ENCODE peak calls at places on chromosomes 16 and 17, in seven cellular contexts. M is effector memory CD4-positive, alpha-beta T cell; S is heart right ventricle; K is pancreas; V is tibial artery; T is mammary epithelial cell; E is naive thymus-derived CD4-positive, alpha-beta T cell. R is an unnamed sample.

GRCh38 chr17:69246726-69247375 is 18.2 kb upstream of the ABCA10 start:
- DNase-seq in M (no peak), S (no peak), K (no peak), V (no peak), T (peak; percentile 24), E (no peak), R (no peak)

GRCh38 chr16:78368121-78369102 is 269.0 kb downstream of the WWOX start:
- DNase-seq in M (no peak), S (no peak), K (no peak), V (no peak), T (no peak), E (no peak), R (no peak)

GRCh38 chr16:17083628-17084027 is 387.1 kb downstream of the XYLT1 start:
- DNase-seq in M (no peak), S (no peak), K (no peak), V (no peak), T (no peak), E (no peak), R (no peak)

GRCh38 chr17:8487130-8487645 is 51.5 kb downstream of the NDEL1 start:
- DNase-seq in M (no peak), S (no peak), K (no peak), V (no peak), T (no peak), E (no peak), R (no peak)

GRCh38 chr17:50184611-50185398 is 16.6 kb downstream of the COL1A1 start:
- DNase-seq in M (no peak), S (no peak), K (no peak), V (peak; percentile 95), T (peak; percentile 55), E (no peak), R (peak; percentile 49)

GRCh38 chr17:28038802-28039600 is 3.5 kb upstream of the NLK start:
- DNase-seq in M (no peak), S (no peak), K (no peak), V (no peak), T (no peak), E (no peak), R (no peak)

GRCh38 chr16:48818257-48818656 is 208.3 kb upstream of the N4BP1 start:
- DNase-seq in M (no peak), S (no peak), K (no peak), V (no peak), T (no peak), E (no peak), R (no peak)

GRCh38 chr16:14011846-14012245 is 59.3 kb upstream of the MRTFB start:
- DNase-seq in M (no peak), S (no peak), K (peak; percentile 18), V (no peak), T (no peak), E (no peak), R (no peak)

GRCh38 chr16:29680180-29680598 is 1.2 kb downstream of the QPRT start:
- DNase-seq in M (no peak), S (no peak), K (no peak), V (no peak), T (no peak), E (no peak), R (peak; percentile 66)

GRCh38 chr17:32859857-32860525 is 16.9 kb downstream of the MYO1D start:
- DNase-seq in M (no peak), S (no peak), K (no peak), V (no peak), T (peak; percentile 28), E (no peak), R (no peak)

GRCh38 chr16:87824991-87825841 is 44.1 kb downstream of the SLC7A5 start:
- DNase-seq in M (no peak), S (no peak), K (no peak), V (no peak), T (no peak), E (no peak), R (no peak)

GRCh38 chr17:45120558-45120957 is 11.8 kb downstream of the PLCD3 start:
- DNase-seq in M (no peak), S (no peak), K (no peak), V (no peak), T (no peak), E (no peak), R (no peak)

GRCh38 chr17:45123930-45124796 is 8.2 kb downstream of the PLCD3 start:
- DNase-seq in M (no peak), S (peak; percentile 48), K (no peak), V (peak; percentile 84), T (peak; percentile 79), E (no peak), R (peak; percentile 87)

GRCh38 chr17:45125509-45125908 is 6.8 kb downstream of the PLCD3 start:
- DNase-seq in M (no peak), S (no peak), K (no peak), V (no peak), T (no peak), E (no peak), R (no peak)

GRCh38 chr17:45121055-45121454 is 11.3 kb downstream of the PLCD3 start:
- DNase-seq in M (no peak), S (no peak), K (no peak), V (no peak), T (no peak), E (no peak), R (no peak)

DNA sequence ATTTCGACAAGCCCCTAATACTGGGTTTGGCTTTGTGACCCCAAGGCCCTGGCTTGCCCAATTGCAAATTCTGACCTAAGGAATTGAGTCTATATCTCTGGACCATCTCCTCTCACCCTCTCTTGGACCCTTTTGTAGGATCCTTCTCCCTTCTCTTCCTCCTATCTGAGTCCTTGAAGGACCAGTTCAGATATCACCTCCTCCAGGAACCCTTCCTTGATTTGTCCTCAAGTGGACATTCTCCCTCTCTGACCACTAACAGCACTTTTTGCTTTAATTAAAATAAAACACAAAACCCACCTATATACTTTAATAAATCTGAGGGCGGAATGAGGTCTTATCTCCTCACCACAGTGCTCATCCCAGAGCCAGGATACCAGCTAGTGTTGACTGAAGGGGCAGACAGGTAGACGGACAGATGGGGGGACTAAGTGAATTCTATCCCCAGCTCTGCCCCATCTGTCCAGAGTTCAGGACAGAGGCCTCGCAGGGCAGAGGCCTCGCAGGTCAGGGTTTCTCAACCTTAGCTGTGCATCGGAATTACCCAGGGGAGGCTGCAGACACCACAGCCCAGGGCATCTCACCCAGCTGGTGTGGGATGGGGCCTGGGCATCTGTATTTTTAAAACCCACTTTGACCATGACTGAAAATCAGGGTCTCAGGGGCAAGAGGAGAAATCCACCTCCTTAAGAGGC is 9.1 kb downstream of the PLCD3 start:
- DNase-seq in M (no peak), S (no peak), K (no peak), V (no peak), T (no peak), E (no peak), R (no peak)
- H3K4me1 ChIP-seq in M (no peaks in the 10 kb centered on the region), S (peaks cover 47% of the 10 kb centered on the region), K (no peaks in the 10 kb centered on the region), V (peaks cover 39% of the 10 kb centered on the region), T (peaks cover 42% of the 10 kb centered on the region), E (no peaks in the 10 kb centered on the region), R (peaks cover 43% of the 10 kb centered on the region)

DNA sequence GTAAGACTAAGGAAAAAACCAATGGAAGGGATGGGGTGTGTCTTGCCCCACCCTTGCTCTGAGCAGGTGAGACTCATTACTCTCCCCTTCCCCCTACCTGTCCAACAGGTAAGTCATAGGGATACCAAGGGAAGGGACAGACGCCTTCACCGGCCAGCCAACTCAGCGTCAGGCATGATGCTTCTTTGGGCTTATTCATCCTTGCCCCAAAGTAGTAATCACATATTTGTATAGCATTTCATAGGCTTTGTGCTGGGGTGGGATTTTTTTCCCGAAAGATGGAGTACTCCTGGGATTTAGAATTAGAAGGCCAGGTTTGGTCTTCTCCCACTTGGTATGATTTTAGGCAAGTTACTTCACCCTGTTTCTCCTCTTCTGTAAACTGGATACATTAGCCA is 509 bp upstream of the JUP start:
- DNase-seq in M (no peak), S (no peak), K (no peak), V (no peak), T (no peak), E (no peak), R (no peak)
- H3K4me3 ChIP-seq in M (peak overlapping the region; percentile 44), S (no peak overlapping the region), K (peak overlapping the region; percentile 88), V (no peak overlapping the region), T (no peak overlapping the region), E (no peak overlapping the region), R (peak overlapping the region; percentile 91)

DNA sequence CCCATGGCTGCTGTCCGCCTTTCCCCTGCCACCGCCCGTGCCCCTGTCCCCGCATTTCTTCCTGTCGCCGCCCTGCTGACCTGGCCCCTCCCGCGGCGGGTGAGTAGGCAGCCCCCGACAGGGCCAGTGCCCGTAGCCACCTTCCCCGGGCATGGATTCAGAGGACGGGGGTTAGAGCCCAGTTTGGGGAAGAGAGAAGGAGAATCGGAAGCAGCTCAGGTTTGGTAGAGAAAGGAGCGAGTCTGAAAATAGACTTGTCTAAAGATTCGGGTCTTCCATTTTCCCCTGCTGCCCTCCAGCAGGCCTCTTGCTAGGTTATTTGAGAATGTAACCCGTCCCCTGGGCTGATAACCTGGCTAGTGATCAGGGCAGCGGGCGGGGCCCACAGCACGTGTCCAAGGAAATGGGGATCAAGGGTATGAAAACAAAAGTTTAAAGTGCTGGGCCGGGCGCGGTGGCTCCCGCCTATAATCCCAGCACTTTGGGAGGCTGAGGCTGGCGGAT is 7.9 kb upstream of the CLDN9 start:
- DNase-seq in M (no peak), S (no peak), K (peak; percentile 75), V (no peak), T (no peak), E (no peak), R (peak; percentile 81)
- H3K4me1 ChIP-seq in M (peaks cover 26% of the 10 kb centered on the region), S (peaks cover 3% of the 10 kb centered on the region), K (peaks cover 43% of the 10 kb centered on the region), V (peaks cover 5% of the 10 kb centered on the region), T (peaks cover 4% of the 10 kb centered on the region), E (peaks cover 21% of the 10 kb centered on the region), R (peaks cover 38% of the 10 kb centered on the region)

GRCh38 chr17:30148376-30148775 is 31.8 kb downstream of the NSRP1 start:
- DNase-seq in M (no peak), S (no peak), K (no peak), V (no peak), T (no peak), E (no peak), R (no peak)
- H3K4me3 ChIP-seq in M (no peak overlapping the region), S (no peak overlapping the region), K (no peak overlapping the region), V (no peak overlapping the region), T (no peak overlapping the region), E (no peak overlapping the region), R (no peak overlapping the region)

GRCh38 chr17:74414510-74414909 is 17.4 kb upstream of the GPRC5C start:
- DNase-seq in M (no peak), S (no peak), K (no peak), V (no peak), T (no peak), E (no peak), R (no peak)
- H3K4me1 ChIP-seq in M (no peaks in the 10 kb centered on the region), S (no peaks in the 10 kb centered on the region), K (peaks cover 14% of the 10 kb centered on the region), V (no peaks in the 10 kb centered on the region), T (peaks cover 6% of the 10 kb centered on the region), E (no peaks in the 10 kb centered on the region), R (peaks cover 20% of the 10 kb centered on the region)

DNA sequence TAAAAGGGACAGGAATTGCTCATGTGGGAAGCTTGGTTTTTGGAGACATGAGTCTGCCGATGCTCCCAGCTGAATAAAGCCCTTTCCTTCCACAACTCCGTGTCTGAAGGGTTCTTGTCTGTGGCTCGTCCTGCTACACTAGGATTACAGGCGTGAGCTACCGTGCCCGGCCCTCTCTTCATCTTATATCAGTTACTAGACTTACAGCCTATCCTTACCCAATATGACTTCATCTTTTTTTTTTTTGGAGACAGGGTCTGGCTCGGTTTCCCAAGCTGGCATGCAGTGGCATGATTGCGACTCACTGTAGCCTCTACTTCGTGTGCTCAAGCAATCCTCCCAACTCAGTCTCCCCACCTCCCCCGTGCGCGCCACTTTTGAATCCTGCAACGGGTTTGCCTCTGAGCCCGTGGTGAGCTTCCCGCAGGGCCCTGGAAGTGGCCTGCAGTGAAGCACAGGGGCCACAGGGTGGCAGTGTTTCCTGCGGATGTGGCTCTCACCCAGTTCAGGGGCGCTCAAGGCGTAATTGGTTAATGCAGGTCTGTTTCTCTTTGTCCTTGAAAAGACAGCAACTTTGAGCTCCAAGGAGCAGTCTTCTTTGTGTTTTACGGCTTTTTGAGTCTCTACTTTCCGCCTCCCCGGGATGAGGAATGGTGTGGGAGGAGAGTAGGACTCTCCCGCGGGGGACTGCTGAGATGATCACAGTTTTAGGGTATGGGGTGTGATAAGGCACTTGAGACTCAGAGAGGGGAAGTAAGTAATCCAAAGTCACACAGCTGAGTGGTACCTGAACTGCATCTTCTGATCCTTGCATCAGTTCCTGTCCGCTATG is 22.7 kb upstream of the GPRC5B start:
- DNase-seq in M (peak; percentile 46), S (peak; percentile 47), K (peak; percentile 79), V (peak; percentile 67), T (peak; percentile 52), E (peak; percentile 53), R (no peak)
- H3K4me3 ChIP-seq in M (peak overlapping the region; percentile 15), S (no peak overlapping the region), K (peak overlapping the region; percentile 17), V (no peak overlapping the region), T (no peak overlapping the region), E (peak overlapping the region; percentile 21), R (no peak overlapping the region)